ENCODE peak calls at places on chromosomes 2 and 18, in ten cellular contexts. Y is mammary epithelial cell; H is cardiac muscle cell; N is fibroblast of lung; V is Peyer's patch; B is stomach; I is heart right ventricle; J is upper lobe of right lung; P is CD4-positive, alpha-beta T cell; R is endodermal cell. X is an unnamed sample.

GRCh38 chr2:949384-949893 is 1.2 kb upstream of the SNTG2 start:
- DNase-seq in Y (no peak), H (no peak), N (no peak), V (no peak), B (no peak), I (no peak), J (no peak), P (no peak), R (no peak), X (no peak)

GRCh38 chr2:37873229-37873628 is 51.9 kb upstream of the RMDN2 start:
- DNase-seq in Y (no peak), H (no peak), N (no peak), V (no peak), B (no peak), I (no peak), J (no peak), P (no peak), R (peak; percentile 65), X (no peak)

GRCh38 chr2:200703132-200703925 is 108.4 kb upstream of the BZW1 start:
- DNase-seq in Y (peak; percentile 51), H (peak; percentile 88), N (peak; percentile 91), V (no peak), B (no peak), I (no peak), J (no peak), P (no peak), R (no peak), X (peak; percentile 76)

GRCh38 chr18:73366713-73367112 is 498.9 kb upstream of the NETO1 start:
- DNase-seq in Y (no peak), H (no peak), N (no peak), V (no peak), B (no peak), I (no peak), J (no peak), P (no peak), R (no peak), X (no peak)

GRCh38 chr18:73153271-73153670 is 285.5 kb upstream of the NETO1 start:
- DNase-seq in Y (peak; percentile 57), H (no peak), N (no peak), V (no peak), B (no peak), I (no peak), J (no peak), P (no peak), R (no peak), X (no peak)

GRCh38 chr18:49189772-49190171 is 239.0 kb upstream of the SMAD7 start:
- DNase-seq in Y (no peak), H (peak; percentile 48), N (no peak), V (no peak), B (no peak), I (no peak), J (no peak), P (no peak), R (no peak), X (no peak)

GRCh38 chr2:85429213-85429923 is 10.9 kb downstream of the SH2D6 start:
- DNase-seq in Y (no peak), H (no peak), N (no peak), V (no peak), B (no peak), I (no peak), J (no peak), P (no peak), R (no peak), X (peak; percentile 41)

GRCh38 chr2:28160986-28161425 is 231.7 kb upstream of the FOSL2 start:
- DNase-seq in Y (peak; percentile 44), H (peak; percentile 95), N (peak; percentile 80), V (no peak), B (no peak), I (no peak), J (no peak), P (no peak), R (no peak), X (no peak)

GRCh38 chr18:11946756-11947155 is 34.6 kb upstream of the IMPA2 start:
- DNase-seq in Y (peak; percentile 17), H (peak; percentile 76), N (peak; percentile 68), V (no peak), B (no peak), I (no peak), J (no peak), P (no peak), R (peak; percentile 55), X (no peak)

GRCh38 chr2:73324126-73324525 is 30.8 kb upstream of the EGR4 start:
- DNase-seq in Y (no peak), H (no peak), N (no peak), V (no peak), B (no peak), I (no peak), J (no peak), P (no peak), R (no peak), X (no peak)

GRCh38 chr2:165196411-165196810 is 7.4 kb downstream of the SCN3A start:
- DNase-seq in Y (no peak), H (no peak), N (no peak), V (no peak), B (no peak), I (no peak), J (no peak), P (no peak), R (no peak), X (no peak)

GRCh38 chr2:175575346-175576258 is 394.1 kb upstream of the ATP5MC3 start:
- DNase-seq in Y (no peak), H (no peak), N (no peak), V (no peak), B (no peak), I (no peak), J (no peak), P (no peak), R (no peak), X (peak; percentile 75)
- H3K27ac ChIP-seq in Y (no peak overlapping the region), H (no peak overlapping the region), N (no peak overlapping the region), V (no peak overlapping the region), B (no peak overlapping the region), I (no peak overlapping the region), J (no peak overlapping the region), P (no peak overlapping the region), R (no peak overlapping the region), X (no peak overlapping the region)

DNA sequence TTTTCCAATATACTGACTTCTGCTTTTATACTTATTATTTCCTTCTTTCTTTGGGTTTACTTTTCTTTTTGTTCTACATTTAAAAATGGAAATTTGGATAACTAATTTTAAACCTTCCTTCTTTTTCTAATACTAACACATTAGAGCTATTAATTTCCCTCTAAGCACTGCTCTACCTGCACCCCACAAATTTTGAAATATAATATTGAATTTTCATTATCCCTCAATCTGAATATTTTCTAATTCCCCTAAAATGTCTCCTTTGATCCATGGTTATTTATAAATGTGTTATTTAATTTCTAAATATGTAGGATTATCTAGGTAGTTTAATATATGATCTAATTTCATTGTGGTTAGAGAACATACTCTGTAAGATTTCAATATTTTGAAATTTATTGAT is 63.4 kb upstream of the LGALSL start:
- DNase-seq in Y (no peak), H (no peak), N (no peak), V (no peak), B (no peak), I (no peak), J (no peak), P (no peak), R (no peak), X (no peak)
- H3K27me3 ChIP-seq in Y (no peaks in the 10 kb centered on the region), H (peaks cover 26% of the 10 kb centered on the region), N (peaks cover 6% of the 10 kb centered on the region), V (no peaks in the 10 kb centered on the region), B (no peaks in the 10 kb centered on the region), I (no peaks in the 10 kb centered on the region), J (no peaks in the 10 kb centered on the region), P (no peaks in the 10 kb centered on the region), R (no peaks in the 10 kb centered on the region), X (no peaks in the 10 kb centered on the region)

DNA sequence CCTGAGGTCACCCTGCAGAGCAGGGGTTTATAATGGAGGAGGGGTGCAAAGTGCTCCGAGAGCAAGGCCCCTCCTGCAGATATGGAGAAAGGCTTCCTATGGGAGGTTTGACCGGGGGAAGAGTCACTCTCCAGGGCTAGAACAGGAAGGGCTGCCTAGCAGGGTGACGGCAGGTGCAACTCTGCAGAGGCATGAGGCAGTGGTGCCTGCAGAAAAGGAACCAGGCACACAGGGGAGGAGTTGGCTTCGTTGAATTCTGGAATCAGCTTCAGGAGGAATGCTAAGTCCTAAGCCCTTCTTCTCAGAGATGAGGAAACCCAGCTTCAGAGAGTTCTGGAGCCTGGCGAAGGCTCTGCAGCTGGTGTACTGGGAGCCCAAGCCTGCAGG is 17.5 kb upstream of the HPCAL1 start:
- DNase-seq in Y (no peak), H (no peak), N (no peak), V (no peak), B (no peak), I (no peak), J (no peak), P (no peak), R (no peak), X (no peak)
- H3K27ac ChIP-seq in Y (no peak overlapping the region), H (no peak overlapping the region), N (no peak overlapping the region), V (no peak overlapping the region), B (peak overlapping the region; percentile 74), I (peak overlapping the region; percentile 12), J (peak overlapping the region; percentile 73), P (no peak overlapping the region), R (peak overlapping the region; percentile 70), X (no peak overlapping the region)

GRCh38 chr18:22695674-22696073 is 237.5 kb upstream of the RBBP8 start:
- DNase-seq in Y (no peak), H (no peak), N (peak; percentile 35), V (no peak), B (no peak), I (no peak), J (no peak), P (no peak), R (no peak), X (no peak)
- H3K27me3 ChIP-seq in Y (no peaks in the 10 kb centered on the region), H (no peaks in the 10 kb centered on the region), N (no peaks in the 10 kb centered on the region), V (no peaks in the 10 kb centered on the region), B (no peaks in the 10 kb centered on the region), I (no peaks in the 10 kb centered on the region), J (no peaks in the 10 kb centered on the region), P (no peaks in the 10 kb centered on the region), R (no peaks in the 10 kb centered on the region), X (no peaks in the 10 kb centered on the region)

GRCh38 chr2:33430856-33431255 is 45.6 kb upstream of the RASGRP3 start:
- DNase-seq in Y (no peak), H (no peak), N (peak; percentile 76), V (no peak), B (no peak), I (no peak), J (no peak), P (no peak), R (no peak), X (no peak)
- H3K27ac ChIP-seq in Y (no peak overlapping the region), H (no peak overlapping the region), N (no peak overlapping the region), V (no peak overlapping the region), B (no peak overlapping the region), I (no peak overlapping the region), J (no peak overlapping the region), P (no peak overlapping the region), R (no peak overlapping the region), X (no peak overlapping the region)

X was measured in Karpas-422.